ENCODE peak calls at places on chromosome 21, in four cellular contexts. W is K562, K is GM12878, F is H1. E is an unnamed sample.

GRCh38 chr21:39003982-39004775 is 179.1 kb downstream of the PSMG1 start:
- DNase-seq in W (no peak), K (no peak), F (no peak), E (no peak)

GRCh38 chr21:38675450-38675849 is 130.3 kb upstream of the ETS2 start:
- DNase-seq in W (no peak), K (no peak), F (no peak), E (no peak)

GRCh38 chr21:15414057-15414456 is 315.7 kb upstream of the USP25 start:
- DNase-seq in W (no peak), K (no peak), F (no peak), E (no peak)

GRCh38 chr21:25657140-25657539 is 18.1 kb downstream of the JAM2 start:
- DNase-seq in W (no peak), K (no peak), F (no peak), E (no peak)

GRCh38 chr21:37176716-37177115 is 90.4 kb downstream of the VPS26C start:
- DNase-seq in W (no peak), K (no peak), F (no peak), E (no peak)

GRCh38 chr21:14923468-14923867 is 141.3 kb downstream of the NRIP1 start:
- DNase-seq in W (no peak), K (no peak), F (no peak), E (no peak)

GRCh38 chr21:36235058-36235582 is 78.5 kb downstream of the DOP1B start:
- DNase-seq in W (no peak), K (no peak), F (no peak), E (peak; percentile 95)

GRCh38 chr21:45454924-45455315 is 50.0 kb downstream of the COL18A1 start:
- DNase-seq in W (no peak), K (no peak), F (no peak), E (no peak)

GRCh38 chr21:43613755-43614638 is 45.3 kb downstream of the HSF2BP start:
- DNase-seq in W (peak; percentile 44), K (peak; percentile 45), F (no peak), E (no peak)

GRCh38 chr21:26077523-26077922 is 93.0 kb downstream of the APP start:
- DNase-seq in W (no peak), K (no peak), F (no peak), E (no peak)

GRCh38 chr21:31730687-31731111 is 1.2 kb downstream of the SCAF4 start:
- DNase-seq in W (no peak), K (no peak), F (peak; percentile 79), E (peak; percentile 12)

GRCh38 chr21:38352536-38353219 is 95.9 kb downstream of the KCNJ15 start:
- DNase-seq in W (peak; percentile 72), K (no peak), F (peak; percentile 84), E (peak; percentile 3)

GRCh38 chr21:40845621-40846020 is 1.3 kb downstream of the DSCAM start:
- DNase-seq in W (no peak), K (no peak), F (no peak), E (no peak)

GRCh38 chr21:37914211-37914900 is 1.9 kb downstream of the KCNJ6 start:
- DNase-seq in W (peak; percentile 32), K (no peak), F (peak; percentile 91), E (no peak)

GRCh38 chr21:44517175-44517899 is 22.7 kb downstream of the KRTAP10-1 start:
- DNase-seq in W (peak; percentile 96), K (peak; percentile 13), F (no peak), E (peak; percentile 93)

GRCh38 chr21:29749957-29750356 is 189.8 kb downstream of the GRIK1 start:
- DNase-seq in W (no peak), K (no peak), F (no peak), E (no peak)

GRCh38 chr21:43929217-43929971 is 64.4 kb downstream of the AGPAT3 start:
- DNase-seq in W (no peak), K (no peak), F (peak; percentile 49), E (no peak)

GRCh38 chr21:18522181-18522771 is 118.7 kb upstream of the TMPRSS15 start:
- DNase-seq in W (no peak), K (no peak), F (no peak), E (no peak)

GRCh38 chr21:44926364-44927101 is 5.8 kb upstream of the ITGB2 start:
- DNase-seq in W (no peak), K (no peak), F (no peak), E (no peak)

GRCh38 chr21:16978309-16978895 is 534.4 kb upstream of the CXADR start:
- DNase-seq in W (no peak), K (no peak), F (no peak), E (no peak)
- TF ChIP-seq BRCA1 in W (no peak), K (no peak), F (no peak), E (no peak)

GRCh38 chr21:34825101-34825500 is 156.3 kb downstream of the CLIC6 start:
- DNase-seq in W (no peak), K (no peak), F (no peak), E (no peak)
- TF ChIP-seq TAF1 in W (no peak), K (no peak), F (no peak), E (no peak)

GRCh38 chr21:35044128-35044527 is 5.0 kb downstream of the RUNX1 start:
- DNase-seq in W (no peak), K (no peak), F (no peak), E (no peak)
- TF ChIP-seq BRCA1 in W (no peak), K (no peak), F (no peak), E (no peak)

GRCh38 chr21:28725396-28725795 is 267.3 kb downstream of the LTN1 start:
- DNase-seq in W (no peak), K (no peak), F (no peak), E (no peak)
- TF ChIP-seq TAF1 in W (no peak), K (no peak), F (no peak), E (no peak)

GRCh38 chr21:42039470-42039901 is 29.3 kb upstream of the ZBTB21 start:
- DNase-seq in W (no peak), K (no peak), F (no peak), E (no peak)
- TF ChIP-seq BRCA1 in W (no peak), K (no peak), F (no peak), E (no peak)

E was measured in HepG2.